ENCODE peak calls at places on chromosomes 16 and 17, in ten cellular contexts. Y, W, T, G, N, B, K, L, O and Z are unnamed samples.

GRCh38 chr16:64738321-64738960 is 383.4 kb downstream of the CDH11 start:
- DNase-seq in O (peak), T (no peak), W (no peak), K (no peak), N (peak), G (no peak), L (no peak), Y (no peak), B (no peak), Z (no peak)

GRCh38 chr17:2170023-2170422 is 115.1 kb downstream of the HIC1 start:
- DNase-seq in B (no peak), T (no peak), W (no peak), L (no peak), N (no peak), O (no peak), K (no peak), G (no peak), Y (no peak), Z (no peak)

GRCh38 chr17:50587571-50587970 is 27.1 kb downstream of the CACNA1G start:
- DNase-seq in G (no peak), W (no peak), B (no peak), L (no peak), Y (no peak), K (no peak), T (no peak), O (no peak), N (no peak), Z (no peak)

GRCh38 chr16:12083625-12084024 is 107.1 kb downstream of the SNX29 start:
- DNase-seq in B (no peak), W (no peak), L (no peak), T (no peak), Y (no peak), K (no peak), O (no peak), N (no peak), G (no peak), Z (no peak)

GRCh38 chr16:64977211-64977920 is 144.5 kb downstream of the CDH11 start:
- DNase-seq in L (no peak), O (no peak), T (no peak), K (no peak), N (no peak), B (no peak), G (no peak), W (no peak), Y (no peak), Z (no peak)

GRCh38 chr16:29909398-29909797 is 9.1 kb downstream of the ASPHD1 start:
- DNase-seq in G (no peak), K (no peak), N (peak), T (no peak), L (no peak), Y (no peak), B (no peak), O (peak), W (no peak), Z (no peak)

GRCh38 chr17:4939554-4939803 is 367 bp downstream of the SLC25A11 start:
- DNase-seq in L (no peak), Y (no peak), N (peak), O (no peak), B (no peak), W (peak), K (no peak), G (peak), T (no peak), Z (no peak)

GRCh38 chr17:3472137-3472536 is 518 bp upstream of the SPATA22 start:
- DNase-seq in Y (no peak), W (no peak), B (no peak), K (no peak), T (no peak), N (no peak), O (no peak), G (no peak), L (no peak), Z (no peak)

GRCh38 chr16:84082835-84083569 is 33.7 kb downstream of the MBTPS1 start:
- DNase-seq in G (no peak), L (no peak), W (no peak), O (no peak), N (no peak), Y (no peak), K (no peak), T (no peak), B (no peak), Z (no peak)

GRCh38 chr16:76293980-76294690 is 16.9 kb downstream of the CNTNAP4 start:
- DNase-seq in L (no peak), T (no peak), K (no peak), Y (no peak), G (no peak), O (no peak), B (no peak), W (no peak), N (no peak), Z (no peak)

GRCh38 chr17:41885733-41886132 is 20.5 kb upstream of the KLHL11 start:
- DNase-seq in W (no peak), Y (no peak), T (no peak), B (no peak), O (no peak), K (no peak), N (peak), L (no peak), G (peak), Z (no peak)

GRCh38 chr17:56262854-56263253 is 109.6 kb downstream of the ANKFN1 start:
- DNase-seq in W (no peak), N (no peak), G (no peak), O (peak), K (no peak), Y (peak), B (peak), T (no peak), L (no peak), Z (no peak)

GRCh38 chr17:72467841-72468653 is 347.2 kb downstream of the SOX9 start:
- DNase-seq in T (no peak), B (peak), O (no peak), Y (peak), G (no peak), W (no peak), K (no peak), N (peak), L (peak), Z (no peak)

GRCh38 chr16:88478889-88479794 is 26.1 kb downstream of the ZFPM1 start:
- DNase-seq in O (no peak), Y (peak), K (no peak), N (no peak), W (no peak), G (no peak), L (no peak), B (no peak), T (no peak), Z (no peak)

GRCh38 chr17:38510424-38511125 is 82.3 kb downstream of the ARHGAP23 start:
- DNase-seq in N (peak), O (no peak), T (no peak), G (peak), Y (peak), W (no peak), L (peak), B (no peak), K (no peak), Z (no peak)

GRCh38 chr16:17063156-17063555 is 407.6 kb downstream of the XYLT1 start:
- DNase-seq in N (no peak), G (no peak), O (no peak), L (no peak), Y (no peak), K (no peak), B (no peak), T (no peak), W (peak), Z (no peak)

GRCh38 chr16:72664122-72664479 is 383.8 kb downstream of the ZFHX3 start:
- DNase-seq in K (no peak), L (no peak), O (peak), B (no peak), N (peak), W (no peak), Y (no peak), T (no peak), G (no peak), Z (no peak)

GRCh38 chr17:41176744-41177387 is 1.2 kb downstream of the KRTAP4-2 start:
- DNase-seq in B (no peak), W (no peak), O (no peak), Y (no peak), L (no peak), T (no peak), G (no peak), K (no peak), N (no peak), Z (no peak)

GRCh38 chr16:30876867-30877266 is 17.0 kb downstream of the BCL7C start:
- DNase-seq in Y (no peak), K (no peak), B (no peak), T (no peak), G (no peak), O (no peak), N (no peak), W (no peak), L (no peak), Z (no peak)

GRCh38 chr17:34999456-34999855 is 19.1 kb downstream of the LIG3 start:
- DNase-seq in N (no peak), W (no peak), B (no peak), K (no peak), T (no peak), L (no peak), Y (no peak), O (no peak), G (no peak), Z (no peak)
- TF ChIP-seq CTCF in N (no peak), W (no peak), B (no peak), K (no peak), T (no peak), L (no peak), Y (no peak), O (no peak), G (no peak), Z (no peak)

DNA sequence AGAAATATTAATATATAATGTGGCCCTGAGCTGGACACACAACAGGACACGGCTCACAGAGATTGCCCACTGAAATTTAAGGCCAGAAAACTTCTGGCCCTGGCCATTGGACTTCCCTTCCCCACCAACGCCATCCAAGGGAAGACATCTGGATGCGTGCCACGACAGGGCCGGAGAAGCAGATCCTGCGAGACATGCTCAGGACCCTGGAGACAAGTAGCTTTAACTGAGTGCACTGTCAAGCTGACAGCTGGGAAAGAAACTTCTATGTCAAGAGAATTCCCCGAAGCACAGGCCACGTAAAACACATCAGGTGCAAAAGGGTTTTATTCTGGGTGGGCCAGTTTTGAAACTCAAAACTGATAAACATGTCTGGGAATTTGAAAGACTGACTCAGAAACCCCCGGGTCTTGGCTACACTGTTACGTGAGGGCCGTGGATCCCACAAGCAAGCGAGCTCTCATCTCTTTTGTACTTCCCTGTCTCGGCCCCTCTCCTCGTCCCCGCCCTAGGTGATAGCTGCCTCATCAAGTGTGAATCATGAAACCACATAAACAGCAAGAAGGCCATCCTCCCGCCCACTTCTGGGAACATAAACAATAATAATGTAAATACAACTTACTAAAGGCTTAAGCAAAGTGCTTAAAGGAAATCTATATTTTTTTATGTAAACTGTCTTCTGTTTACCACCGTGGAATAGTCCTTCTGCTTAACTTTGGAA is 405.8 kb upstream of the MAF start:
- DNase-seq in L (peak), W (no peak), N (peak), T (no peak), Y (no peak), K (peak), B (no peak), O (peak), G (no peak), Z (no peak)
- TF ChIP-seq CTCF in L (no peak), W (no peak), N (no peak), T (no peak), Y (no peak), K (no peak), B (no peak), O (no peak), G (no peak), Z (no peak)

DNA sequence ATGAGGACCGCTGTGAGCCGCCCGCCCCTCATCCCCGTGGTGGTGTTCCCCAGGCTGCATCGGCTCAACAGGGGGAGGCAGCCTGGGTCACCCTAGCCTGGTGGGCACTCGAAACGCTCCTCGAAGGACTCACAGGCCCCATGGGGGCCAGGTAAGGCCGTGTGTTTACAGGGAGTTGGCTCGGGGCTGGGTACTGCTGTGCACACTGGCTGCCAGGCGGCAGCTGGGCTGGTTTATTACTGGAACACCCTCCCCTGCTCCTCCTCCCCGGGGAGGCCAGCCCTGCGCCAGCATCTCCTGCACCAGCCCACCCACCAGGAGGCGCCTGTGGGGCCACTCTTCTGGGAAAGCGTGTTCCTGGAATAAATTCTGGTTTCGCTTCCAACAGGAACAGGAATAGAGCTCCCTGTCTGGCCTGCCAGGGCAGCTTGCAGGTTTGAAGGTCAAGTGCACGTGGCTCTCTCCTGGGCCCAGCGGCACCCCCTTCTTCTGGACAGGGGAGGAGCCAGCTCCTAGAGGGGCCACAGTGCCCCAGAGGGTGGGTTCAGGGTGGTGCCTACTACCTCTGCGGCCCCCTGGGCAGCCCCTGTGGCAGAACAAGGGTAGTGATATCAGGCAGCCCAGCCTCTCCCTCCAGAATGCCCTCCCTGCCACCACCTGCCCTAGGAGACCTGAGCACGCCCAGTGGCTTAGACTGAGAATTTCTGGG is 11.3 kb downstream of the MCRIP1 start:
- DNase-seq in K (no peak), L (peak), N (peak), O (peak), Y (peak), G (peak), W (peak), B (peak), T (peak), Z (peak)
- TF ChIP-seq CTCF in K (no peak), L (peak), N (peak), O (peak), Y (peak), G (peak), W (peak), B (peak), T (peak), Z (peak)

GRCh38 chr17:17388657-17389496 is 85.7 kb downstream of the NT5M start:
- DNase-seq in B (no peak), L (no peak), O (no peak), G (no peak), T (no peak), K (no peak), Y (no peak), N (no peak), W (no peak), Z (no peak)

GRCh38 chr17:17385502-17385901 is 82.3 kb downstream of the NT5M start:
- DNase-seq in L (peak), Y (no peak), N (no peak), W (peak), B (no peak), G (no peak), K (no peak), T (no peak), O (no peak), Z (no peak)

GRCh38 chr17:17386143-17386800 is 83.1 kb downstream of the NT5M start:
- DNase-seq in L (peak), W (no peak), Y (no peak), N (no peak), T (no peak), K (no peak), B (no peak), G (no peak), O (no peak), Z (no peak)

GRCh38 chr17:17387017-17387416 is 83.8 kb downstream of the NT5M start:
- DNase-seq in L (no peak), B (no peak), K (no peak), N (no peak), Y (no peak), G (no peak), T (no peak), W (no peak), O (no peak), Z (no peak)

DNA sequence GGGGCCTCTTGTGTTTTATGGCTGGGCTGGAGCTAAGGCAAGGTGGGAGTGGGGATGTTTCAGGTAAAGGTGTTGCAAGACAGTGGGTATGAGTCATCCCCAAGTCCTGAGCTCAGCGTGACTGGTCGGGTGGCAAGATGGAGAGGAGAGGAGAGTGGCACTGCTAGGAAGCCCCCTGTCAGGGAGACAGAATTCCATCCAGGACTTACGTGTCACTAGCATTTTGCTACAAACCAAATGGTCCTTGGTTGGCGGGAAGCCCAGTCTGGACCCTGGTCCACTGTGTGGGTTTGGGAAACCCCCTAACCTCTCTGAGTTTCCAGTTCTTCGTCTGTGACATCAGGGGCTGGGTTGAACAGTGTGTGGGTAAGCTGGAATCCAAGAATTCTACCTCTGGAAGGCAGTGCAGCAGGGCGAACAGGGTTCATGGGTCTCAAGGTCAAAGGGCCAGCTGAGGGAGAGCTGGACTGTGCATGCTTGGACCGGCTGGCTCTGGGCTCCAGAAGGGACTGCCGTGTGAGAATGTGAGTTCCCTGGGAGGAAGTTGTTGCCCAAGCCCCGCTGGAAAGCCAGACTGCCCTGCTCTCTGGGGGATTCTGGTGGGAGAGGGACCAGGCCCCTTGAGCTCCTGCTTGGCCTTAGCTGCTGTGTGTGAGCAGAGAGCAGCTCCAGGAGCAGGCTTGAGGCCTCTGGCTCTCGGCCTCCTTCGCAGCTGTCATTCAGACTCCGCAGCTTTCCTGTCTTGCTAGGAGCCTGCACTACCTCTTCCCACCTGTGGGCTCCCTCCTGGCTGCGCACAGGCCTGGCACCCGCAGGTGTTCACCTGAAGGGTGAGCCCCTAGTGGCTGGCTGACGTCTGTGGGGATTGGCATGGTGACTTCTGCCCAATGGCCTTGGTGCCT is 84.5 kb downstream of the NT5M start:
- DNase-seq in T (no peak), K (no peak), Y (peak), B (no peak), O (no peak), G (peak), N (no peak), L (peak), W (no peak), Z (no peak)
- TF ChIP-seq CTCF in T (no peak), K (no peak), Y (peak), B (peak), O (no peak), G (peak), N (peak), L (no peak), W (no peak), Z (no peak)